ENCODE peak calls at places on chromosomes 7 and 10, in six cellular contexts. Z is H1, M is K562, N is WTC11, K is GM23338, T is GM12878. O is an unnamed sample.
A peak's percentile ranks its signal among the peaks of the same experiment; 100 is the strongest.

GRCh38 chr7:122944682-122945303 is 50.7 kb downstream of the TAS2R16 start:
- DNase-seq in Z (no peak), M (no peak), N (no peak), K (no peak), T (no peak), O (no peak)

GRCh38 chr7:46774515-46774914 is 807.4 kb downstream of the TNS3 start:
- DNase-seq in Z (no peak), M (no peak), N (no peak), K (no peak), T (no peak), O (no peak)

GRCh38 chr10:37667736-37668135 is 189.7 kb downstream of the ZNF248 start:
- DNase-seq in Z (no peak), M (no peak), N (no peak), K (no peak), T (no peak), O (no peak)

GRCh38 chr10:125457406-125457805 is 225.6 kb downstream of the TEX36 start:
- DNase-seq in Z (no peak), M (no peak), N (no peak), K (no peak), T (no peak), O (no peak)

GRCh38 chr10:126022841-126023240 is 126.5 kb downstream of the FANK1 start:
- DNase-seq in Z (no peak), M (no peak), N (no peak), K (no peak), T (no peak), O (no peak)

GRCh38 chr10:104209575-104210198 is 22.5 kb downstream of the CFAP43 start:
- DNase-seq in Z (peak; percentile 48), M (peak; percentile 46), N (peak; percentile 50), K (peak; percentile 79), T (no peak), O (peak; percentile 27)

GRCh38 chr10:124624875-124625274 is 119.3 kb downstream of the FAM53B start:
- DNase-seq in Z (no peak), M (no peak), N (no peak), K (no peak), T (no peak), O (no peak)

GRCh38 chr7:64870656-64871055 is 32.4 kb upstream of the ZNF273 start:
- DNase-seq in Z (no peak), M (no peak), N (no peak), K (no peak), T (no peak), O (no peak)

GRCh38 chr10:77020426-77021040 is 617.1 kb downstream of the KCNMA1 start:
- DNase-seq in Z (no peak), M (no peak), N (no peak), K (no peak), T (no peak), O (no peak)

GRCh38 chr10:60573342-60573741 is 183.7 kb upstream of the ANK3 start:
- DNase-seq in Z (no peak), M (no peak), N (no peak), K (no peak), T (no peak), O (no peak)

DNA sequence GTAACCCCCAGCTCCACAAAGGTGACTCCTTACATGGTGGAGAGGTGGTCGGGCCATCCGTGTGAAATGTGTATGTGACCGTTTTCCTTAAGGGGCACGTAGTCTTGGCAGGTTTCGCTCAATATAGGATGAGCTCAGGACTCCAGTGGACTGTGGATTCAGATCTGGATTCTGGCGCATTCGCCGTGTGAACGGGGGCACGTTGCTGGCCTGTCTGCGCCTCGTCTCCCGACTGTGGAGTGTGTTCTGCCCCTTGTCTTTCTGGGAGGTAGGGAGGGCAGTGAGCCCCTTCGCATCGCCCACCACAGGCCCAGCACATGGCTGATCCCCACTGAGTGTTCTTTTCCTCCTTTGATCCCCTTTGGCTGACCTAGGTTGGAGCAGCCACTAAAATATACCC is 165.1 kb downstream of the EGFR start:
- DNase-seq in Z (no peak), M (no peak), N (no peak), K (no peak), T (no peak), O (no peak)
- TF ChIP-seq CREB1 in Z (no peak), M (no peak), N (no peak), K (no peak), T (no peak), O (no peak)

GRCh38 chr7:99679400-99680191 is at the start of gene CYP3A5:
- DNase-seq in Z (no peak), M (peak; percentile 93), N (no peak), K (no peak), T (no peak), O (no peak)
- TF ChIP-seq CREB1 in Z (no peak), M (no peak), N (no peak), K (no peak), T (no peak), O (no peak)

DNA sequence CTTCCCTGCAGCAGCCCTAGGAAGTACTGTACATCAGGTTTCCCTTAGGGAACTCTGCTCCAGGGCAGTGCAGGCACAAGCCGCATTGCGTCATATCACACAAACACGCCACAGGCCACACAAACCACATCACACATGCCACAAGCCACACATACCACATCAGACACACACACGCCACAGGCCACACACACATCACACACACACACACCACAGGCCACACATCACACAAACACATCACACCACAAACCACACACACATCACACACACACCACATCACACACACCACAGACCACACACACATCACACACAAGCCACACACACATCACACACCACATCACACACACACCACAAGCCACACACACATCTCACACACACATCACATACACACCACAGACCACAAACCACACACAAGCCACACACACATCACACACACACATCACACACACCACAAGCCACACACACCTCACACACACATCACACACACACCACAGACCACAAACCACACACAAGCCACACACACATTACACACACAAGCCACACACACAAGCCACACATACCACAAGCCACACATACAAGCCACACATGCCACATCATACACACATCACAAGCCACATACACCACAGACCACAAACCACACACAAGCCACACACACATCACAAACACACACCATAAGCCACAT is 53.5 kb downstream of the TMEM209 start:
- DNase-seq in Z (no peak), M (no peak), N (no peak), K (no peak), T (no peak), O (no peak)
- TF ChIP-seq CREB1 in Z (no peak), M (no peak), N (no peak), K (no peak), T (no peak), O (no peak)

GRCh38 chr10:43339136-43339535 is 32.3 kb upstream of the FXYD4 start:
- DNase-seq in Z (no peak), M (no peak), N (no peak), K (no peak), T (no peak), O (no peak)

GRCh38 chr10:43338117-43338516 is 33.3 kb upstream of the FXYD4 start:
- DNase-seq in Z (no peak), M (no peak), N (peak; percentile 37), K (peak; percentile 54), T (no peak), O (no peak)

GRCh38 chr10:43336641-43337318 is 34.7 kb upstream of the FXYD4 start:
- DNase-seq in Z (no peak), M (no peak), N (no peak), K (no peak), T (no peak), O (no peak)

GRCh38 chr10:43336061-43336460 is 35.4 kb upstream of the FXYD4 start:
- DNase-seq in Z (no peak), M (no peak), N (no peak), K (no peak), T (no peak), O (no peak)

DNA sequence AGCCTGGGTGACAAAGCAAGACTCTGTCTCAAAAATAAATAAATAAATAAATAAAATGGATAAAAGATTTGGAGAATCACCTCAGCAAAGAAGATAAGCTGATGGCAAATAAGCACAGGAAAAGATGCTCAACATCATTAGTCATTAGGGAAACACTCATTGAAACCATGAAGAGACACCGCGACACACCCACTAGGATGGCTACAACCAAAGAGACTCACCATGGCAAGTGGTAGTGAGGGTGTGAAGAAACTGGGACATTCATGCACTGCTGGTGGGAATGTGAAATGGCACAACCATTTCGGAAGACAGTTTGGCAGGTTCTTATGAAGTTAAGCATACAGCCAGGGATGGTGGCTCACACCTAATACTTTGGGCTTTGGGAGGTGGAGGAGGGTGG is 37.8 kb upstream of the FXYD4 start:
- DNase-seq in Z (no peak), M (no peak), N (no peak), K (no peak), T (no peak), O (no peak)
- TF ChIP-seq CREB1 in Z (no peak), M (no peak), N (no peak), K (no peak), T (no peak), O (no peak)

GRCh38 chr7:143285806-143286521 is 1.2 kb downstream of the TMEM139 start:
- DNase-seq in Z (no peak), M (no peak), N (no peak), K (no peak), T (no peak), O (no peak)
- TF ChIP-seq CREB1 in Z (no peak), M (no peak), N (no peak), K (no peak), T (no peak), O (no peak)

GRCh38 chr7:128136215-128136597 is 104.9 kb upstream of the LEP start:
- DNase-seq in Z (peak; percentile 75), M (no peak), N (peak; percentile 57), K (peak; percentile 72), T (no peak), O (no peak)

GRCh38 chr7:128131701-128132100 is 100.5 kb upstream of the LRRC4 start:
- DNase-seq in Z (no peak), M (no peak), N (no peak), K (no peak), T (no peak), O (no peak)

GRCh38 chr7:128132426-128133069 is 101.3 kb upstream of the LRRC4 start:
- DNase-seq in Z (no peak), M (no peak), N (no peak), K (no peak), T (no peak), O (no peak)

GRCh38 chr7:128137096-128137655 is 103.9 kb upstream of the LEP start:
- DNase-seq in Z (no peak), M (no peak), N (no peak), K (no peak), T (no peak), O (peak; percentile 34)

DNA sequence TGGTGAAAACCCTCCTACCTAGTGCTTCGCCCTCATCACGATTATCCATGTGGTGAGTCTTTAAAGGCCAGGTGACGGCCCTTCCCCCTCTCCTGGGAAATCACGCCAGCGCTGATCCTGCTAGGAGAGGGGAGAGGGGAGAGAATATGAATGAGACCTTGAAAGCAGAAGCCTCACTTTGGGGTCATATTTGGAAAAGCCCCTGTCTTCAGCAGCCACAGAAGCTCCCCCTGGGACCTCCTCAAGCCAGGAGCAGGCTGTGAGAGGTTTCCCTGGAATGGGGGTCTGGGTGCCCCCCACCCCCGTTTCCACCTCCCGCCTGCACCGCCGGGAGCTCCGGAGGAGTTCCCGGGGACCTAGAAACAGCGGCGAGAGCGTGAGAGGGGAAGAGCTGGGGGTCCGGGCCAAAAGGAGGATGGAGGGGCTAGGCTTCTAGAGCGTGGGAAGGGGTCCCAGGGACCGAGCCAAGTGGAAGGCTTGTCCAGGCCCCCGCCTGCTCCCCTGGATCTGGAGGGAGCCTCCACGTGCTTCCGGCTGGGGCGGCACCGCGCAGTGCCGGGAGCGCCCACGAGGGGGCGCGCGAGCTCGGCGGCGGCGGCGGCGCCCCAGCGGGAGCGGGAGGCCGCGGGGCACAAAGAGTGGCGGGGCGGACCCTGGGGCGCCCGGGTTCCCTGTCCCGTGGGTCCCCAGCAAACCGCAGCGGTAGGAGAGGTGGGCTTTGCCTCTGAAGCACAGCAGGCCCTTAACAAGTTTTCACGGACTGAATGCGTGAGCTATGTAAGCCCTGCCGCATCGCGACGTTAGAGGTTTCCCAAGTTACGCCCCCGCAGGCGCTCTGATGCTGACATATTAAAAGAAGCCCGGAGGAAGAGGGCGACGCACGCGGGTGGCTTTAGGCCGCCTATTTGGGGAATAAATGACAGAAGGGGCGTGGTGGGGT is 104.3 kb upstream of the LRRC4 start:
- DNase-seq in Z (peak; percentile 85), M (peak; percentile 81), N (peak; percentile 55), K (peak; percentile 86), T (no peak), O (no peak)
- TF ChIP-seq CREB1 in Z (no peak), M (peak; percentile 22), N (no peak), K (no peak), T (no peak), O (no peak)

O was measured in HepG2.